ENCODE peak calls at places on chromosomes 7 and 10, in five cellular contexts. D, B, S, A and J are unnamed samples.

GRCh38 chr7:81925530-81925929 is 155.7 kb upstream of the HGF start:
- DNase-seq in A (no peak), D (no peak), B (peak), S (no peak), J (no peak)

GRCh38 chr10:853017-853416 is 78.5 kb downstream of the LARP4B start:
- DNase-seq in B (no peak), A (no peak), S (no peak), D (no peak), J (no peak)

GRCh38 chr10:132941640-132942051 is 724 bp downstream of the CFAP46 start:
- DNase-seq in A (no peak), D (peak), S (no peak), B (no peak), J (no peak)

GRCh38 chr10:125037145-125037544 is 95.2 kb downstream of the ZRANB1 start:
- DNase-seq in B (no peak), S (peak), A (no peak), D (no peak), J (peak)

GRCh38 chr10:5490698-5491464 is 8.5 kb downstream of the CALML5 start:
- DNase-seq in D (no peak), A (no peak), B (no peak), S (no peak), J (no peak)

GRCh38 chr7:76202666-76203030 is 952 bp downstream of the SRRM3 start:
- DNase-seq in S (no peak), B (no peak), D (peak), A (no peak), J (no peak)

GRCh38 chr7:93559624-93560491 is 14.7 kb downstream of the CALCR start:
- DNase-seq in A (no peak), B (no peak), S (no peak), D (no peak), J (no peak)

GRCh38 chr7:75054744-75055527 is 18.7 kb downstream of the RCC1L start:
- DNase-seq in A (no peak), S (no peak), D (no peak), B (no peak), J (peak)

GRCh38 chr7:25951414-25952276 is 200.4 kb upstream of the NFE2L3 start:
- DNase-seq in D (peak), S (no peak), B (no peak), A (peak), J (no peak)

GRCh38 chr7:102425639-102426267 is 7.6 kb upstream of the ORAI2 start:
- DNase-seq in B (peak), S (no peak), A (no peak), D (no peak), J (no peak)

GRCh38 chr7:927031-927671 is 27.3 kb downstream of the ADAP1 start:
- DNase-seq in S (peak), D (no peak), B (no peak), A (no peak), J (no peak)

GRCh38 chr10:36573246-36573645 is 552.2 kb upstream of the ANKRD30A start:
- DNase-seq in B (no peak), S (no peak), A (no peak), D (no peak), J (no peak)

GRCh38 chr7:2044311-2044882 is 188.3 kb downstream of the MAD1L1 start:
- DNase-seq in B (no peak), S (no peak), D (no peak), A (no peak), J (no peak)

GRCh38 chr7:55574062-55574717 is 1.9 kb upstream of the VOPP1 start:
- DNase-seq in A (no peak), D (no peak), B (no peak), S (no peak), J (peak)

GRCh38 chr10:17961551-17962422 is 10.1 kb downstream of the SLC39A12 start:
- DNase-seq in D (no peak), B (no peak), A (no peak), S (no peak), J (peak)
- TF ChIP-seq MXI1 in D (no peak), B (no peak), A (no peak), S (no peak), J (no peak)

GRCh38 chr10:11712761-11713160 is 29.4 kb upstream of the ECHDC3 start:
- DNase-seq in B (no peak), A (no peak), D (no peak), S (no peak), J (peak)
- H2AFZ ChIP-seq in B (no peak), A (peak), D (no peak), S (no peak), J (no peak)

DNA sequence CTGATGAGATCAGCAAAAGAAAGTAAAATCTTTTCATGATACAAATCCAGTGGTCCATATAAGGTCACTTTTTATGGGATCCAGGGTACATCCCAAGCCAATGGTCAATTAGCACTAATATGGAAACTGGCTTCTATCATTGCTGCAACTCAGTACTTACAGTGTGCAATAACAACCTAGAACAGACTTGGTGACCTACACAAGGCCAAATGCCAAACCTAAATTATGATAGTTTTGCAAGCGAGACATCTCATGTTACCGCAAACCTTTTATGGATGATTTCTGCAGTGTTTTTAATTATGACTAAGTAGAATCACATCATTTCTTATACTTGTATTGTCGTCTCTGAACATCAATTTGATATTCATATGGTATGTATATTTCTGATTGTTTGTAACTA is 583.5 kb upstream of the SEMA3D start:
- DNase-seq in A (no peak), S (no peak), B (no peak), D (no peak), J (no peak)
- H3K4me2 ChIP-seq in A (no peak), S (no peak), B (no peak), D (no peak), J (no peak)

DNA sequence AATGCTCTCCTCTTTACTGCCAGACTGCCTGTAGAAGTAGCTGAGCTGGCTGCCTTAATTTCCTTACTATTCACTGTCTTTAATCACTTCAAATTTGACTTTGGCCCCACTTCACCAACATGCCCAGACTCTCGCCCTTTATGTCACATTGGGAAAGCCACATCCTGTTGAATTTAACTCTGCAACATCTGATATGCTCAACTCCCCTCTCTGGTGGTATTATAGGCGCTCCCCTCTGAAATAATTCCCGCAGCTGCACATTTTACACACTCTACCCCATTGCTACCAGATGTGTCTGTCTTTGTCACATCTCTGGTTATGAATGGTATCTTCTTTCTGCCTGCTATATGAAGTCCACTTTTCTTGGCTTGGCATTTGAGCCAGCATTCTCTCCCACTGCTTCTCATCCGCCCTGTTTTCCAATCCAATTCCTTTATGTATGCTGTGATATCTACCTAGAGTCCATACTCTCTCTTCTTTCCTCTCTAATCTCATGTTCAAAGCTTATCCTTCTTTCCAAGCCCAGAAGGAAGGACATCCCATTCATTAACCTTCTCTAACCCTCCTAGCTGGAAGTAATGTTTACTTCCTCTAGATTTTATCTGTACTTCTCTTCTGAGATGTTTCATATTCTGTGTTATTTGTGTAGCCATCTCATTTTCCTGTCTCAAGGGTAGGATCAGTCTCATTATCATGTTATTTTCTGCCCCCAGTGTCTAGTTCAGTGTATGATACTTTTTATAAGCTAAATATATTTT is 134.5 kb downstream of the ST7 start:
- DNase-seq in B (no peak), S (no peak), D (no peak), A (no peak), J (no peak)
- TF ChIP-seq MXI1 in B (no peak), S (no peak), D (no peak), A (no peak), J (no peak)

DNA sequence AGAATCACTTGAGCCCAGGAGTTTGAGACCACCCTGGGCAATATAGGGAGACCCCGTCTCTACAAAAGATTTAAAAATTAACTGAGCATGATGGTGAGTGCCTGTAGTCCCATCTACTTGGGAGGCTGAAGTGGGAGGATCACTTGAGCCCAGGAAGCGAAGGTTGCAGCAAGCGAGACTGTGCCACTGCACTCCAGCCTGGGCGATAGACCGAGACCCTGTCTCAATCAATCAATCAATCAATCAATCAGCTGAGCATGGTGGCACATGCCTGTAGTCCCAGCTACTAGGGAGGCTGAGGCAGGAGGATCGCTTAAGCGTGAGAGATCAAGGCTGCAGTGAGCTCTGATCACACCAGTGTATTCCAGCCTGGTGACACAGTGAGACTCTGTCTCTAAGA is 40.5 kb downstream of the DNAJB12 start:
- DNase-seq in D (no peak), S (no peak), B (no peak), A (no peak), J (no peak)
- H2AFZ ChIP-seq in D (no peak), S (no peak), B (no peak), A (no peak), J (no peak)

GRCh38 chr7:106112972-106113421 is 885 bp upstream of the SYPL1 start:
- DNase-seq in A (no peak), D (no peak), S (no peak), B (no peak), J (no peak)

GRCh38 chr7:106117767-106118544 is 5.8 kb upstream of the SYPL1 start:
- DNase-seq in S (no peak), A (no peak), D (no peak), B (no peak), J (no peak)

GRCh38 chr7:106119719-106120118 is 7.6 kb upstream of the SYPL1 start:
- DNase-seq in S (no peak), B (no peak), D (no peak), A (no peak), J (no peak)

GRCh38 chr7:106114735-106115383 is 2.7 kb upstream of the SYPL1 start:
- DNase-seq in B (no peak), S (no peak), D (no peak), A (no peak), J (no peak)

GRCh38 chr7:106116162-106116704 is 4.1 kb upstream of the SYPL1 start:
- DNase-seq in B (no peak), A (no peak), D (no peak), S (no peak), J (no peak)
- H3K4me2 ChIP-seq in B (no peak), A (no peak), D (no peak), S (no peak), J (no peak)